ENCODE peak calls at places on chromosomes 3 and 15, in five cellular contexts. B, I, L, N and J are unnamed samples.

GRCh38 chr3:136350132-136350531 is 100.0 kb downstream of the PCCB start:
- DNase-seq in B (no peak), I (no peak), L (no peak), N (no peak), J (no peak)

GRCh38 chr3:113773381-113773780 is 26.5 kb downstream of the ATP6V1A start:
- DNase-seq in B (no peak), I (no peak), L (no peak), N (no peak), J (no peak)

GRCh38 chr3:37990527-37990926 is at the start of gene VILL:
- DNase-seq in B (peak; percentile 11), I (peak; percentile 56), L (no peak), N (no peak), J (no peak)

GRCh38 chr15:33243869-33244268 is 49.4 kb upstream of the FMN1 start:
- DNase-seq in B (no peak), I (no peak), L (peak; percentile 24), N (no peak), J (no peak)

GRCh38 chr3:182238141-182238540 is 526.4 kb downstream of the SOX2 start:
- DNase-seq in B (peak; percentile 15), I (peak; percentile 70), L (no peak), N (no peak), J (no peak)

GRCh38 chr15:79060175-79060574 is 30.4 kb downstream of the RASGRF1 start:
- DNase-seq in B (no peak), I (no peak), L (no peak), N (no peak), J (no peak)

GRCh38 chr3:98732239-98733054 is 30.7 kb upstream of the ST3GAL6 start:
- DNase-seq in B (peak; percentile 32), I (peak; percentile 92), L (peak; percentile 79), N (no peak), J (peak; percentile 3)

GRCh38 chr3:71975573-71975972 is 190.6 kb upstream of the PROK2 start:
- DNase-seq in B (no peak), I (no peak), L (no peak), N (no peak), J (no peak)

GRCh38 chr3:54731697-54732445 is 196.0 kb downstream of the LRTM1 start:
- DNase-seq in B (no peak), I (no peak), L (no peak), N (no peak), J (no peak)

GRCh38 chr15:80464952-80465645 is 60.9 kb downstream of the ARNT2 start:
- DNase-seq in B (no peak), I (no peak), L (no peak), N (no peak), J (no peak)

GRCh38 chr15:95439812-95440380 is 890.6 kb upstream of the NR2F2 start:
- DNase-seq in B (no peak), I (peak; percentile 55), L (no peak), N (no peak), J (no peak)

GRCh38 chr3:15102256-15102655 is 3.3 kb upstream of the RBSN start:
- DNase-seq in B (peak; percentile 21), I (no peak), L (no peak), N (no peak), J (no peak)

GRCh38 chr3:115792206-115792955 is 169.1 kb downstream of the GAP43 start:
- DNase-seq in B (no peak), I (no peak), L (no peak), N (peak; percentile 19), J (peak; percentile 70)

GRCh38 chr3:150345021-150345538 is 63.0 kb upstream of the TSC22D2 start:
- DNase-seq in B (no peak), I (peak; percentile 72), L (no peak), N (no peak), J (no peak)

GRCh38 chr3:148500791-148501360 is 196.8 kb upstream of the AGTR1 start:
- DNase-seq in B (no peak), I (no peak), L (no peak), N (no peak), J (no peak)

GRCh38 chr3:87867001-87867400 is 191.8 kb downstream of the CGGBP1 start:
- DNase-seq in B (no peak), I (no peak), L (no peak), N (no peak), J (no peak)

DNA sequence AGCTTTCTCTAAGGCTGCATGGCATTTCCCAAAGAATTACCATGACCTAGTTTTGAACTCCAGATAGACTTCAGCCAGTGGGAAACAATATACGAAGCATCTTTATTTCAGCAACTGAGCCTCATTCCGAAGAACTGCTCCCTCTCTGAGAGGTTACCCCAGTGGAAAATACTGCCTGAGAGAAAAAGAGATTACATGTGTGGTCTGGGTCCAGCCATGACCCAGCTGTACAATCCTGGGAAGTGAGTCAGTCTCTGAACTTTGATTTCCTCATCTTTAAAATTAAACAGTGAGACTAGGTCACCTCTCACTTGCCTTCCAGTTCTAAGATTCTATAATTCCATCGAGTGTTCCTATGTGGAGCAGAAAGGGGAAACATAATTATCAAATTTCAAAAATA is 42.4 kb downstream of the TNIK start:
- DNase-seq in B (no peak), I (no peak), L (no peak), N (no peak), J (no peak)
- H3K27ac ChIP-seq in B (no peak overlapping the region), I (no peak overlapping the region), L (no peak overlapping the region), N (no peak overlapping the region), J (no peak overlapping the region)

GRCh38 chr3:184380627-184381260 is 890 bp downstream of the CHRD start:
- DNase-seq in B (no peak), I (peak; percentile 64), L (no peak), N (no peak), J (no peak)
- H3K27me3 ChIP-seq in B (peaks cover 17% of the 10 kb centered on the region), I (peaks cover 46% of the 10 kb centered on the region), L (peaks cover 7% of the 10 kb centered on the region), N (peaks cover 27% of the 10 kb centered on the region), J (peaks cover 21% of the 10 kb centered on the region)

GRCh38 chr3:69786854-69787253 is 47.6 kb downstream of the MITF start:
- DNase-seq in B (no peak), I (no peak), L (no peak), N (no peak), J (no peak)
- H3K4me1 ChIP-seq in B (peaks cover 17% of the 10 kb centered on the region), I (peaks cover 11% of the 10 kb centered on the region), L (peaks cover 12% of the 10 kb centered on the region), N (no peaks in the 10 kb centered on the region), J (no peaks in the 10 kb centered on the region)

GRCh38 chr3:24237971-24238767 is 256.5 kb downstream of the THRB start:
- DNase-seq in B (no peak), I (peak; percentile 84), L (peak; percentile 61), N (no peak), J (peak; percentile 5)
- H3K27ac ChIP-seq in B (no peak overlapping the region), I (no peak overlapping the region), L (peak overlapping the region; percentile 47), N (no peak overlapping the region), J (no peak overlapping the region)

DNA sequence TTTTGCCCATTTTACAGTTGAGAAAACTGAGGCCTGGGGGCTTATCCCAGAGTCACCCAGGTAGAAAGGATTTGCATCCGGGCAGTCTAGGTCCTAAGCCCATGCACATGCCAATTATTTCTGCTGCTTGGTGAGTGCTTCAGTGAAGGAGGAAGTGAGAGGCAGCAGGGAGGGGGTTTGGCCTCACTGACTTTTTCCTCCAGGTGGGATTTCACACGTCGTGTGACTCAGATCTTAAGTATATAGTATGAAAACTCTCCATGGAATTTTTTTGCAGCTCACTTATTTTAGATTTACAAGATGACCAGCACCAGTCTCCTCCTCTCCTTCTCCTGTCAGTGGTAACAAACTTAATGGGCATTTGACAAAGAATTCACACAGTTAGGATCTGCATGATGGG is 4.6 kb downstream of the ITGA11 start:
- DNase-seq in B (no peak), I (peak; percentile 39), L (no peak), N (no peak), J (no peak)
- H3K27me3 ChIP-seq in B (peaks cover 14% of the 10 kb centered on the region), I (peaks cover 48% of the 10 kb centered on the region), L (peaks cover 10% of the 10 kb centered on the region), N (peaks cover 7% of the 10 kb centered on the region), J (peaks cover 11% of the 10 kb centered on the region)